ENCODE peak calls at places on chromosomes 4 and X, in five cellular contexts. A is GM23338, U is K562, K is GM12878, W is HepG2. J is an unnamed sample.

GRCh38 chr4:34486964-34487363 is 1757.3 kb downstream of the ARAP2 start:
- DNase-seq in A (no peak), U (no peak), K (no peak), W (no peak), J (no peak)

GRCh38 chr4:67593741-67594175 is 35.2 kb downstream of the STAP1 start:
- DNase-seq in A (no peak), U (no peak), K (no peak), W (no peak), J (no peak)

GRCh38 chr4:84579410-84579791 is 3.5 kb upstream of the CDS1 start:
- DNase-seq in A (peak; percentile 87), U (no peak), K (no peak), W (no peak), J (no peak)

GRCh38 chr4:152039085-152039484 is 278.3 kb upstream of the GATB start:
- DNase-seq in A (no peak), U (no peak), K (no peak), W (no peak), J (no peak)

GRCh38 chrX:53319614-53320542 is 38.5 kb upstream of the IQSEC2 start:
- DNase-seq in A (no peak), U (peak; percentile 16), K (no peak), W (no peak), J (no peak)

GRCh38 chr4:111639876-111640275 is 505.4 kb upstream of the FAM241A start:
- DNase-seq in A (no peak), U (no peak), K (no peak), W (no peak), J (no peak)

GRCh38 chr4:173521474-173522159 is 8.4 kb downstream of the HAND2 start:
- DNase-seq in A (peak; percentile 35), U (no peak), K (no peak), W (no peak), J (no peak)

GRCh38 chr4:105050896-105051295 is 95.8 kb upstream of the TET2 start:
- DNase-seq in A (no peak), U (no peak), K (no peak), W (no peak), J (no peak)

GRCh38 chr4:158763462-158763861 is 5.4 kb upstream of the FNIP2 start:
- DNase-seq in A (peak; percentile 13), U (no peak), K (no peak), W (no peak), J (no peak)

GRCh38 chr4:69860007-69860406 is at the start of gene SULT1E1:
- DNase-seq in A (peak; percentile 2), U (no peak), K (no peak), W (no peak), J (no peak)

GRCh38 chr4:117417856-117418255 is 332.5 kb upstream of the TRAM1L1 start:
- DNase-seq in A (no peak), U (no peak), K (no peak), W (no peak), J (no peak)

GRCh38 chrX:108224727-108225455 is 133.3 kb downstream of the ATG4A start:
- DNase-seq in A (peak; percentile 72), U (peak; percentile 43), K (peak; percentile 16), W (peak; percentile 37), J (peak; percentile 38)

GRCh38 chrX:7190157-7190556 is 42.2 kb upstream of the PUDP start:
- DNase-seq in A (no peak), U (no peak), K (no peak), W (no peak), J (no peak)

GRCh38 chrX:13891367-13892146 is 74.7 kb upstream of the GPM6B start:
- DNase-seq in A (no peak), U (no peak), K (no peak), W (no peak), J (no peak)

GRCh38 chr4:31169851-31170250 is 449.7 kb downstream of the PCDH7 start:
- DNase-seq in A (no peak), U (no peak), K (no peak), W (no peak), J (no peak)

GRCh38 chrX:150361070-150361776 is 1.9 kb upstream of the MAMLD1 start:
- DNase-seq in A (peak; percentile 57), U (peak; percentile 6), K (no peak), W (no peak), J (peak; percentile 45)

GRCh38 chr4:170005472-170005871 is 20.7 kb downstream of the MFAP3L start:
- DNase-seq in A (no peak), U (no peak), K (no peak), W (no peak), J (no peak)

GRCh38 chr4:176791591-176792347 is 953 bp downstream of the VEGFC start:
- DNase-seq in A (peak; percentile 58), U (no peak), K (no peak), W (no peak), J (peak; percentile 45)

GRCh38 chrX:136525738-136526606 is 6.0 kb upstream of the VGLL1 start:
- DNase-seq in A (no peak), U (peak; percentile 10), K (no peak), W (no peak), J (peak; percentile 20)

GRCh38 chr4:30854566-30854965 is 134.4 kb downstream of the PCDH7 start:
- DNase-seq in A (no peak), U (no peak), K (no peak), W (no peak), J (no peak)

GRCh38 chr4:38868055-38868965 is 704 bp downstream of the FAM114A1 start:
- DNase-seq in A (peak; percentile 44), U (no peak), K (no peak), W (no peak), J (no peak)

GRCh38 chrX:34654939-34655338 is 2.1 kb downstream of the TMEM47 start:
- DNase-seq in A (peak; percentile 49), U (no peak), K (no peak), W (no peak), J (no peak)

GRCh38 chr4:86974481-86975050 is 39.8 kb downstream of the AFF1 start:
- DNase-seq in A (no peak), U (no peak), K (no peak), W (no peak), J (no peak)

GRCh38 chrX:12032082-12032481 is 106.2 kb upstream of the FRMPD4 start:
- DNase-seq in A (no peak), U (no peak), K (no peak), W (no peak), J (no peak)

GRCh38 chrX:71944369-71944768 is 33.7 kb downstream of the NHSL2 start:
- DNase-seq in A (no peak), U (no peak), K (no peak), W (no peak), J (no peak)

GRCh38 chrX:71938371-71938770 is 27.7 kb downstream of the NHSL2 start:
- DNase-seq in A (no peak), U (no peak), K (no peak), W (no peak), J (no peak)

GRCh38 chrX:71945435-71945834 is 34.8 kb downstream of the NHSL2 start:
- DNase-seq in A (no peak), U (no peak), K (no peak), W (no peak), J (no peak)

GRCh38 chrX:71941771-71942170 is 31.1 kb downstream of the NHSL2 start:
- DNase-seq in A (no peak), U (no peak), K (no peak), W (no peak), J (no peak)

DNA sequence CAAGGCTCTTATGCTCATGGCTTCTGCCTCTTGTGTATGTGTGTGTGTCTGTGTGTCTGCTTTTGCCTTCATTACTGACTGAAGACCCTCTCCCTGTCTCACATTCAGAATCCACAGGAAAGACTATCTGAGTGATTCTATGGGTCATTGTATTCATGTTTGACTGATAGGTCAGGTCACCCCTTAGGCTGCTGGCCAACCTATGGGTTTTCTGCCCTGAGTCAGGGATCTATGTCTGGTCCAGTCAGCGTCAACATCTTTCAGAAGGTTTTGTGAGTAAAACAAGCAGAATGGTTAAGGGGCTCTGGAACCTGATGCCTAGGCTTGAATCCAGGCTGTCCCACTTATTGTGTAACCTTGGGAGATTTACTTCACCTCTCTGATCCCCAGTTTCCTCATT is 30.5 kb downstream of the NHSL2 start:
- DNase-seq in A (no peak), U (no peak), K (no peak), W (no peak), J (no peak)
- TF ChIP-seq JUNB in A (no peak), U (no peak), K (no peak), W (no peak), J (no peak)

DNA sequence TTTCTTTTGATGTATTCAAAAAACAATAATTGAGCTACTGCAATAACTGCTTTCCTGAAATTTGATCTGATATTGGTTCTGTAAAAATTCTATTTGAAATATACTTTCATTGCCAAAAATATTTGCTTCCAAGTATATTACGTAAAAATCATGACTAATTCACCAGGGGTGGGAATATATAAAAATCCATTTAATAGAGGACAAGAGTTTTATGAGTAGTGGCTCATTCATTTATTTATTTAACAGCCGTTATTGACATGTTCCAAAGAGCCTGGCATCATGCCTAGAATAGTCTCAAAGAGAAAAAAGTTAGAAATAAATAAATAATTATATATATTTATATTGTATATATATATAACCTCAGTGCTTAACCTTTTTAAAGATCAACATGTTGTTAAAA is 34.3 kb downstream of the GLRA3 start:
- DNase-seq in A (no peak), U (no peak), K (no peak), W (no peak), J (peak; percentile 38)
- TF ChIP-seq JUNB in A (no peak), U (no peak), K (no peak), W (no peak), J (peak; percentile 79)

DNA sequence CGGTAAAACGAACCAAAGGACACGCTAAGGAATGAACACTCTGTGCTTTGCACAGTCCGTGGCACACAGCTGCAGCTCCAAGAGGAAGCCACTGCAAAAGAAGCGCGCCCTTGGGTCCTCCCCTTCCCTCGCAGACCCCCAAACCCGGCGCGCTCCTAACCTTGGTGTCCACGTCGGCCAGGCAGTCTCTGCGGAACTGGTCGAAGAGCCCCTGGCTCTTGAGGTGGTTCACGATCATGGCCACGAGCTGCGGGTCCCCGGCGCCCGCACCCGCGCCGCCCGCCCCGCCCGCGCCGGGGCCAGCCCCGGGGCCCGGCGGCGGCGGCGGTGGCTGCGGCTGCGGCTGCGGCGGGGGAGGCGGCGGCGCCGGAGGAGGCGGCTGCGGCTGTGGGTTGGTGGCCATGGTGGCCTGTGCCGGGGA is 330 bp downstream of the BOD1L1 start:
- DNase-seq in A (peak; percentile 42), U (peak; percentile 22), K (no peak), W (no peak), J (no peak)
- TF ChIP-seq JUNB in A (no peak), U (no peak), K (no peak), W (no peak), J (no peak)

GRCh38 chr4:97548186-97548585 is 595.1 kb downstream of the STPG2 start:
- DNase-seq in A (no peak), U (no peak), K (no peak), W (no peak), J (no peak)

DNA sequence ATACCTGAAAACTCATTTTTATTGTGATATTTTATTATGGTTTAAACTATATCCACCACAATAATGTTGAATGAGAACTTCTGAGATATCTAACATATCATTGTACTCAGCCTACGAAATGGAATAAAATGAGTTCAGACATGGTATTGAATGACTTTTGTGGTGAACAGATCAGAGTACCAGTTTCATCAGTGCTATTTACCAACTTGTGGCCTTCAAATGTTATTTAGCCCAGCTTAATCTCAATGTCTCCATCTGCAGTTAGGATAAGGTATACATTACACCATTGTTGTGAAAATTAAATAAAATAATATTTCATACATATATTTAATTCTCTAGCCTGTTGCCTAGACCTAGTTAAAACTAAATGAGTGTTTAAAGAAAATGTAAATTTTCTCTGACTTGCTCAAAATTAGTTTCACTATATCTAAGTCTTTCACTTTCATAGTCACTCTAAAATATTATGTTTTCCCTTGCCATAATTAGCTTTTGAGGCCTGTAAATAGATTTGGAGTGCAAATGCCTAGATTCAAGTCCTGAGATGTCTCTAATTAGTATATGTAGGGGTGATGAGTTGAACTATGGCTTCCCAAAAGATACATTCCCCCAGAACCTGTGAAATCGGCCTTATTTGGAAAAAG is 594.2 kb downstream of the STPG2 start:
- DNase-seq in A (no peak), U (no peak), K (no peak), W (no peak), J (no peak)
- TF ChIP-seq JUNB in A (no peak), U (no peak), K (no peak), W (no peak), J (no peak)

J was measured in A549.